ENCODE peak calls at places on chromosomes 3 and 15, in six cellular contexts. Q, R, J, L, G and C are unnamed samples.

GRCh38 chr15:59622289-59622688 is 10.7 kb downstream of the GCNT3 start:
- DNase-seq in Q (peak), R (no peak), J (no peak), L (no peak), G (no peak), C (peak)

GRCh38 chr3:138062626-138063025 is 52.7 kb downstream of the CLDN18 start:
- DNase-seq in Q (no peak), R (no peak), J (no peak), L (no peak), G (no peak), C (no peak)

GRCh38 chr3:196356556-196356955 is 18.4 kb upstream of the TM4SF19 start:
- DNase-seq in Q (no peak), R (no peak), J (no peak), L (no peak), G (no peak), C (no peak)

GRCh38 chr3:188796122-188796631 is 375.6 kb upstream of the TPRG1 start:
- DNase-seq in Q (no peak), R (no peak), J (no peak), L (no peak), G (no peak), C (no peak)

GRCh38 chr3:109702252-109702651 is 364.9 kb upstream of the DPPA4 start:
- DNase-seq in Q (no peak), R (no peak), J (no peak), L (no peak), G (no peak), C (no peak)

GRCh38 chr15:74144153-74144775 is 13.9 kb downstream of the ISLR2 start:
- DNase-seq in Q (peak), R (no peak), J (no peak), L (no peak), G (no peak), C (peak)

GRCh38 chr15:29090617-29091466 is 178.8 kb downstream of the NSMCE3 start:
- DNase-seq in Q (peak), R (no peak), J (no peak), L (no peak), G (no peak), C (no peak)

GRCh38 chr15:75578206-75578947 is 738 bp downstream of the PTPN9 start:
- DNase-seq in Q (peak), R (no peak), J (peak), L (no peak), G (peak), C (no peak)

GRCh38 chr15:60423540-60423939 is 25.8 kb upstream of the ANXA2 start:
- DNase-seq in Q (no peak), R (peak), J (no peak), L (no peak), G (no peak), C (no peak)

GRCh38 chr3:171162986-171163723 is 136.6 kb upstream of the SLC2A2 start:
- DNase-seq in Q (peak), R (no peak), J (no peak), L (no peak), G (no peak), C (no peak)